ENCODE peak calls at places on chromosomes 6 and 20, in nine cellular contexts. W, N, A, X, C, J, F, S and P are unnamed samples.
A peak's percentile ranks its signal among the peaks of the same experiment; 100 is the strongest.

GRCh38 chr20:64131406-64131805 is 24.0 kb upstream of the NPBWR2 start:
- DNase-seq in J (peak; percentile 3), W (no peak), S (no peak), A (no peak), F (no peak), X (no peak), N (peak; percentile 2), C (no peak), P (no peak)

GRCh38 chr6:13190391-13190790 is 137.9 kb downstream of the TBC1D7 start:
- DNase-seq in N (peak; percentile 14), F (no peak), S (no peak), X (no peak), C (no peak), J (no peak), W (no peak), A (no peak), P (no peak)

GRCh38 chr6:16799279-16800193 is 38.3 kb upstream of the ATXN1 start:
- DNase-seq in F (no peak), X (no peak), C (no peak), W (no peak), A (no peak), J (no peak), N (no peak), S (no peak), P (no peak)

GRCh38 chr20:48795732-48796131 is 32.1 kb downstream of the PREX1 start:
- DNase-seq in C (no peak), S (no peak), N (no peak), J (no peak), W (no peak), F (no peak), A (no peak), X (no peak), P (no peak)

GRCh38 chr6:155050311-155050710 is 55.2 kb downstream of the TIAM2 start:
- DNase-seq in W (no peak), J (no peak), N (no peak), S (no peak), C (no peak), X (peak; percentile 48), F (no peak), A (no peak), P (no peak)

GRCh38 chr20:59598625-59599310 is 5.6 kb upstream of the PHACTR3 start:
- DNase-seq in F (peak; percentile 52), A (no peak), J (no peak), N (peak; percentile 2), X (no peak), S (peak; percentile 39), W (peak; percentile 29), C (no peak), P (peak; percentile 50)

GRCh38 chr20:25250508-25250907 is 2.6 kb downstream of the PYGB start:
- DNase-seq in X (no peak), A (no peak), S (no peak), J (no peak), C (no peak), N (no peak), W (no peak), F (no peak), P (no peak)

GRCh38 chr6:111175135-111175534 is 87.8 kb downstream of the SLC16A10 start:
- DNase-seq in A (no peak), C (no peak), J (no peak), W (no peak), N (peak; percentile 10), X (peak; percentile 35), S (no peak), F (no peak), P (no peak)

GRCh38 chr20:17320456-17320855 is 93.6 kb downstream of the PCSK2 start:
- DNase-seq in W (no peak), C (no peak), N (no peak), A (no peak), J (no peak), S (no peak), X (no peak), F (no peak), P (no peak)

GRCh38 chr20:37007898-37008649 is 56.6 kb upstream of the SAMHD1 start:
- DNase-seq in N (no peak), F (no peak), A (no peak), S (no peak), C (no peak), J (no peak), X (peak; percentile 43), W (no peak), P (no peak)

GRCh38 chr20:3828798-3829197 is 8.5 kb downstream of the AP5S1 start:
- DNase-seq in J (no peak), X (no peak), N (no peak), C (no peak), W (no peak), F (no peak), A (no peak), S (no peak), P (no peak)

GRCh38 chr6:122491915-122492537 is 20.4 kb upstream of the SERINC1 start:
- DNase-seq in X (peak; percentile 71), J (peak; percentile 62), W (peak; percentile 80), S (peak; percentile 77), N (peak; percentile 21), C (no peak), F (peak; percentile 13), A (peak; percentile 52), P (no peak)

GRCh38 chr6:115629415-115629814 is 431.3 kb downstream of the FRK start:
- DNase-seq in N (no peak), J (no peak), C (no peak), A (no peak), F (no peak), W (no peak), S (no peak), X (no peak), P (no peak)

GRCh38 chr20:15654208-15654649 is 919.0 kb downstream of the KIF16B start:
- DNase-seq in X (peak; percentile 49), S (peak; percentile 42), N (peak; percentile 46), W (peak; percentile 45), C (no peak), F (peak; percentile 74), J (no peak), A (no peak), P (no peak)

GRCh38 chr6:37239950-37240713 is 17.4 kb upstream of the TBC1D22B start:
- DNase-seq in S (peak; percentile 85), C (peak; percentile 80), A (peak; percentile 42), F (no peak), W (peak; percentile 87), N (peak; percentile 97), X (peak; percentile 99), J (peak; percentile 83), P (no peak)

GRCh38 chr20:54160269-54161007 is 13.3 kb downstream of the CYP24A1 start:
- DNase-seq in F (no peak), C (no peak), N (no peak), S (no peak), J (no peak), A (no peak), W (no peak), X (no peak), P (no peak)

GRCh38 chr6:137172734-137173431 is 561 bp downstream of the IL22RA2 start:
- DNase-seq in S (no peak), A (no peak), N (no peak), C (no peak), X (no peak), W (no peak), F (no peak), J (no peak), P (no peak)

GRCh38 chr6:21601341-21601740 is 7.8 kb downstream of the SOX4 start:
- DNase-seq in X (no peak), C (no peak), W (no peak), A (no peak), S (no peak), F (no peak), N (no peak), J (no peak), P (no peak)

GRCh38 chr6:14476793-14477531 is 359.4 kb downstream of the CD83 start:
- DNase-seq in A (no peak), X (peak; percentile 79), J (no peak), C (peak; percentile 82), F (no peak), N (peak; percentile 78), W (peak; percentile 51), S (peak; percentile 52), P (no peak)

GRCh38 chr6:128062882-128063603 is 162.2 kb upstream of the THEMIS start:
- DNase-seq in J (no peak), W (no peak), C (no peak), N (no peak), A (no peak), S (no peak), F (no peak), X (peak; percentile 29), P (no peak)

GRCh38 chr20:50165687-50166554 is 12.4 kb upstream of the PEDS1 start:
- DNase-seq in J (peak; percentile 96), N (peak; percentile 100), X (peak; percentile 100), W (peak; percentile 95), F (peak; percentile 87), S (peak; percentile 96), A (peak; percentile 65), C (peak; percentile 99), P (peak; percentile 47)
- TF ChIP-seq CTCF in J (no peak), N (no peak), X (peak; percentile 8), W (no peak), F (no peak), S (no peak), A (no peak), C (no peak), P (no peak)

GRCh38 chr6:4775591-4776492 is at the start of gene CDYL:
- DNase-seq in A (peak; percentile 87), N (peak; percentile 44), J (peak; percentile 90), W (peak; percentile 92), F (peak; percentile 96), S (peak; percentile 89), X (peak; percentile 67), C (peak; percentile 70), P (peak; percentile 82)
- TF ChIP-seq CTCF in A (no peak), N (peak; percentile 3), J (peak; percentile 19), W (no peak), F (peak; percentile 40), S (no peak), X (no peak), C (no peak), P (peak; percentile 44)

GRCh38 chr6:1335367-1336037 is 23.6 kb downstream of the FOXQ1 start:
- DNase-seq in C (peak; percentile 67), J (peak; percentile 77), X (no peak), F (no peak), S (peak; percentile 66), A (no peak), W (peak; percentile 84), N (no peak), P (no peak)

GRCh38 chr6:1334725-1335124 is 22.8 kb downstream of the FOXQ1 start:
- DNase-seq in A (no peak), J (no peak), S (no peak), N (no peak), X (no peak), W (no peak), F (no peak), C (no peak), P (no peak)

GRCh38 chr6:1337791-1338190 is 25.9 kb downstream of the FOXQ1 start:
- DNase-seq in J (no peak), S (no peak), A (no peak), W (no peak), C (peak; percentile 56), F (no peak), X (no peak), N (no peak), P (no peak)

GRCh38 chr6:1336246-1336843 is 24.4 kb downstream of the FOXQ1 start:
- DNase-seq in A (no peak), F (peak; percentile 46), X (no peak), C (no peak), N (no peak), W (peak; percentile 76), J (no peak), S (peak; percentile 64), P (peak; percentile 55)
- TF ChIP-seq CTCF in A (no peak), F (peak; percentile 49), X (peak; percentile 46), C (peak; percentile 19), N (peak; percentile 10), W (peak; percentile 26), J (peak; percentile 33), S (peak; percentile 83), P (peak; percentile 72)

GRCh38 chr6:41039060-41039998 is at the start of gene UNC5CL:
- DNase-seq in N (no peak), A (peak; percentile 43), J (peak; percentile 60), C (no peak), W (peak; percentile 78), X (peak; percentile 20), F (peak; percentile 63), S (peak; percentile 82), P (no peak)
- TF ChIP-seq CTCF in N (peak; percentile 82), A (peak; percentile 71), J (peak; percentile 73), C (peak; percentile 69), W (peak; percentile 65), X (peak; percentile 86), F (peak; percentile 80), S (peak; percentile 94), P (peak; percentile 64)